ENCODE peak calls at places on chromosomes 5 and 9, in nine cellular contexts. One of them, this sample, is unnamed.

GRCh38 chr5:77449277-77449676 is 42.8 kb downstream of the WDR41 start:
- DNase-seq in heart left ventricle: no peak
- DNase-seq in lower leg skin: no peak
- DNase-seq in GM12865: no peak
- DNase-seq in osteocyte: no peak
- DNase-seq in prostate gland: peak; percentile 22
- DNase-seq in GM06990: no peak
- DNase-seq in PC-3: no peak
- DNase-seq in IMR-90: no peak
- DNase-seq in this sample: no peak

GRCh38 chr5:14008819-14009311 is 64.4 kb upstream of the DNAH5 start:
- DNase-seq in IMR-90: peak; percentile 85
- DNase-seq in PC-3: peak; percentile 96
- DNase-seq in prostate gland: peak; percentile 78
- DNase-seq in heart left ventricle: no peak
- DNase-seq in lower leg skin: no peak
- DNase-seq in GM12865: no peak
- DNase-seq in osteocyte: no peak
- DNase-seq in GM06990: no peak
- DNase-seq in this sample: no peak

GRCh38 chr5:96066386-96066719 is 104.7 kb upstream of the ELL2 start:
- DNase-seq in IMR-90: peak; percentile 58
- DNase-seq in prostate gland: no peak
- DNase-seq in GM12865: peak; percentile 13
- DNase-seq in lower leg skin: no peak
- DNase-seq in osteocyte: no peak
- DNase-seq in PC-3: no peak
- DNase-seq in heart left ventricle: no peak
- DNase-seq in GM06990: no peak
- DNase-seq in this sample: no peak

GRCh38 chr5:179284751-179285191 is 60.5 kb downstream of the ADAMTS2 start:
- DNase-seq in osteocyte: no peak
- DNase-seq in GM06990: no peak
- DNase-seq in IMR-90: peak; percentile 40
- DNase-seq in PC-3: no peak
- DNase-seq in prostate gland: no peak
- DNase-seq in GM12865: no peak
- DNase-seq in lower leg skin: no peak
- DNase-seq in heart left ventricle: no peak
- DNase-seq in this sample: no peak

GRCh38 chr9:1173211-1173610 is 123.1 kb downstream of the DMRT2 start:
- DNase-seq in GM06990: no peak
- DNase-seq in osteocyte: no peak
- DNase-seq in PC-3: peak; percentile 50
- DNase-seq in IMR-90: no peak
- DNase-seq in GM12865: no peak
- DNase-seq in prostate gland: no peak
- DNase-seq in lower leg skin: no peak
- DNase-seq in heart left ventricle: no peak
- DNase-seq in this sample: no peak

GRCh38 chr9:38144421-38144820 is 75.4 kb upstream of the SHB start:
- DNase-seq in IMR-90: peak; percentile 70
- DNase-seq in GM12865: no peak
- DNase-seq in lower leg skin: no peak
- DNase-seq in PC-3: peak; percentile 8
- DNase-seq in osteocyte: no peak
- DNase-seq in heart left ventricle: no peak
- DNase-seq in prostate gland: no peak
- DNase-seq in GM06990: no peak
- DNase-seq in this sample: no peak

GRCh38 chr5:169142264-169142970 is 158.5 kb downstream of the SLIT3 start:
- DNase-seq in osteocyte: no peak
- DNase-seq in IMR-90: no peak
- DNase-seq in GM12865: no peak
- DNase-seq in lower leg skin: peak; percentile 53
- DNase-seq in PC-3: no peak
- DNase-seq in heart left ventricle: peak; percentile 31
- DNase-seq in GM06990: no peak
- DNase-seq in prostate gland: peak; percentile 93
- DNase-seq in this sample: no peak

GRCh38 chr5:127031147-127031862 is 947 bp upstream of the MARCHF3 start:
- DNase-seq in heart left ventricle: peak; percentile 17
- DNase-seq in lower leg skin: no peak
- DNase-seq in osteocyte: no peak
- DNase-seq in PC-3: no peak
- DNase-seq in IMR-90: no peak
- DNase-seq in GM06990: no peak
- DNase-seq in prostate gland: no peak
- DNase-seq in GM12865: peak; percentile 57
- DNase-seq in this sample: peak; percentile 45

GRCh38 chr5:138459311-138459710 is 6.0 kb upstream of the EGR1 start:
- DNase-seq in IMR-90: no peak
- DNase-seq in prostate gland: no peak
- DNase-seq in PC-3: no peak
- DNase-seq in GM12865: peak; percentile 66
- DNase-seq in GM06990: peak; percentile 54
- DNase-seq in osteocyte: no peak
- DNase-seq in heart left ventricle: peak; percentile 75
- DNase-seq in lower leg skin: no peak
- DNase-seq in this sample: peak; percentile 79

GRCh38 chr9:120435066-120435465 is 144.9 kb downstream of the CDK5RAP2 start:
- DNase-seq in IMR-90: peak; percentile 91
- DNase-seq in heart left ventricle: no peak
- DNase-seq in GM06990: no peak
- DNase-seq in prostate gland: no peak
- DNase-seq in PC-3: no peak
- DNase-seq in lower leg skin: no peak
- DNase-seq in osteocyte: no peak
- DNase-seq in GM12865: no peak
- DNase-seq in this sample: no peak

GRCh38 chr9:5510360-5510931 is at the start of gene PDCD1LG2:
- DNase-seq in IMR-90: peak; percentile 84
- DNase-seq in GM12865: peak; percentile 78
- DNase-seq in lower leg skin: no peak
- DNase-seq in PC-3: peak; percentile 69
- DNase-seq in GM06990: peak; percentile 41
- DNase-seq in osteocyte: no peak
- DNase-seq in prostate gland: no peak
- DNase-seq in heart left ventricle: no peak
- DNase-seq in this sample: peak; percentile 39

GRCh38 chr5:107147584-107147983 is 523.2 kb downstream of the EFNA5 start:
- DNase-seq in osteocyte: no peak
- DNase-seq in PC-3: no peak
- DNase-seq in IMR-90: no peak
- DNase-seq in lower leg skin: no peak
- DNase-seq in heart left ventricle: no peak
- DNase-seq in GM06990: no peak
- DNase-seq in prostate gland: no peak
- DNase-seq in GM12865: peak; percentile 26
- DNase-seq in this sample: no peak

GRCh38 chr5:143001764-143002351 is 231.7 kb downstream of the ARHGAP26 start:
- DNase-seq in GM06990: no peak
- DNase-seq in osteocyte: no peak
- DNase-seq in GM12865: peak; percentile 50
- DNase-seq in prostate gland: no peak
- DNase-seq in PC-3: peak; percentile 16
- DNase-seq in IMR-90: peak; percentile 84
- DNase-seq in heart left ventricle: no peak
- DNase-seq in lower leg skin: no peak
- DNase-seq in this sample: no peak

GRCh38 chr9:91764661-91765060 is 185.4 kb downstream of the ROR2 start:
- DNase-seq in GM06990: no peak
- DNase-seq in osteocyte: no peak
- DNase-seq in GM12865: no peak
- DNase-seq in prostate gland: no peak
- DNase-seq in PC-3: no peak
- DNase-seq in heart left ventricle: no peak
- DNase-seq in IMR-90: no peak
- DNase-seq in lower leg skin: no peak
- DNase-seq in this sample: no peak

GRCh38 chr9:132157347-132158116 is 4.3 kb upstream of the NTNG2 start:
- DNase-seq in heart left ventricle: no peak
- DNase-seq in lower leg skin: no peak
- DNase-seq in osteocyte: no peak
- DNase-seq in IMR-90: no peak
- DNase-seq in GM12865: no peak
- DNase-seq in prostate gland: no peak
- DNase-seq in PC-3: no peak
- DNase-seq in GM06990: no peak
- DNase-seq in this sample: no peak

GRCh38 chr9:107932036-107932435 is 442.5 kb upstream of the KLF4 start:
- DNase-seq in PC-3: no peak
- DNase-seq in IMR-90: peak; percentile 72
- DNase-seq in GM12865: no peak
- DNase-seq in prostate gland: no peak
- DNase-seq in heart left ventricle: no peak
- DNase-seq in osteocyte: no peak
- DNase-seq in lower leg skin: no peak
- DNase-seq in GM06990: no peak
- DNase-seq in this sample: no peak

GRCh38 chr5:93331864-93332263 is 249.2 kb downstream of the NR2F1-AS1 start:
- DNase-seq in prostate gland: no peak
- DNase-seq in GM06990: no peak
- DNase-seq in osteocyte: no peak
- DNase-seq in IMR-90: no peak
- DNase-seq in PC-3: no peak
- DNase-seq in heart left ventricle: no peak
- DNase-seq in GM12865: no peak
- DNase-seq in lower leg skin: no peak
- DNase-seq in this sample: no peak

GRCh38 chr9:114694146-114694545 is 12.2 kb upstream of the TEX48 start:
- DNase-seq in GM12865: no peak
- DNase-seq in lower leg skin: no peak
- DNase-seq in IMR-90: peak; percentile 23
- DNase-seq in osteocyte: no peak
- DNase-seq in heart left ventricle: no peak
- DNase-seq in GM06990: no peak
- DNase-seq in PC-3: peak; percentile 70
- DNase-seq in prostate gland: no peak
- DNase-seq in this sample: no peak

DNA sequence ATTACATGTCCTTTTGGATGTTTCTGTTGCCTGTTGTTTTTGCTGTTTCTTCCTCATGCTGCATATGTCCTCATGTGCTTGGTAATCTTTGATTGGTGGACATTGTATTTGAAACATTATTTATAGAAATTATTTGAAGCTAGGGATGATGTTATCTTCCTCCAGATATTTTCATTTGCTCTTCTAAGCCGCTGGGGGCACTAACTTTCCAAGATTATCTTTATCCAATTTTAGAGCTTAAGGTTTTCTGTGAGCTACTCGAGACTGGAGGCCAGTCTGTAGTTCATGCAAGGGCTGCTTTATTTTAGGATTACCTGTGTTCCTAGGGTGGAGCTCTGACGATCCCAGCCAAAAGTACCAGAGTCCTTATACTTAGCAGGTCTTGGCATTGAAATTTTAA is 40.9 kb downstream of the STX17 start:
- DNase-seq in IMR-90: no peak
- DNase-seq in prostate gland: no peak
- DNase-seq in lower leg skin: no peak
- DNase-seq in GM12865: no peak
- DNase-seq in PC-3: no peak
- DNase-seq in osteocyte: no peak
- DNase-seq in heart left ventricle: no peak
- DNase-seq in GM06990: no peak
- DNase-seq in this sample: no peak
- TF ChIP-seq CTCF in IMR-90: no peak
- TF ChIP-seq CTCF in prostate gland: no peak
- TF ChIP-seq CTCF in lower leg skin: no peak
- TF ChIP-seq CTCF in GM12865: no peak
- TF ChIP-seq CTCF in PC-3: no peak
- TF ChIP-seq CTCF in osteocyte: peak; percentile 17
- TF ChIP-seq CTCF in heart left ventricle: no peak
- TF ChIP-seq CTCF in GM06990: no peak
- TF ChIP-seq CTCF in this sample: no peak

GRCh38 chr5:128838631-128839030 is 126.7 kb upstream of the SLC27A6 start:
- DNase-seq in GM12865: no peak
- DNase-seq in osteocyte: no peak
- DNase-seq in lower leg skin: no peak
- DNase-seq in heart left ventricle: no peak
- DNase-seq in IMR-90: no peak
- DNase-seq in GM06990: no peak
- DNase-seq in prostate gland: no peak
- DNase-seq in PC-3: no peak
- DNase-seq in this sample: no peak

GRCh38 chr5:128850049-128850448 is 115.2 kb upstream of the SLC27A6 start:
- DNase-seq in PC-3: no peak
- DNase-seq in lower leg skin: no peak
- DNase-seq in prostate gland: no peak
- DNase-seq in GM12865: no peak
- DNase-seq in heart left ventricle: no peak
- DNase-seq in IMR-90: no peak
- DNase-seq in GM06990: no peak
- DNase-seq in osteocyte: no peak
- DNase-seq in this sample: no peak

GRCh38 chr5:128842241-128842640 is 123.0 kb upstream of the SLC27A6 start:
- DNase-seq in GM06990: no peak
- DNase-seq in heart left ventricle: no peak
- DNase-seq in prostate gland: no peak
- DNase-seq in lower leg skin: no peak
- DNase-seq in PC-3: no peak
- DNase-seq in IMR-90: no peak
- DNase-seq in osteocyte: no peak
- DNase-seq in GM12865: no peak
- DNase-seq in this sample: no peak

GRCh38 chr5:128844354-128844923 is 120.8 kb upstream of the SLC27A6 start:
- DNase-seq in PC-3: peak; percentile 63
- DNase-seq in GM06990: no peak
- DNase-seq in lower leg skin: no peak
- DNase-seq in osteocyte: no peak
- DNase-seq in GM12865: no peak
- DNase-seq in IMR-90: peak; percentile 28
- DNase-seq in prostate gland: no peak
- DNase-seq in heart left ventricle: no peak
- DNase-seq in this sample: no peak
- TF ChIP-seq CTCF in PC-3: peak; percentile 70
- TF ChIP-seq CTCF in GM06990: peak; percentile 5
- TF ChIP-seq CTCF in lower leg skin: no peak
- TF ChIP-seq CTCF in osteocyte: peak; percentile 61
- TF ChIP-seq CTCF in GM12865: no peak
- TF ChIP-seq CTCF in IMR-90: peak; percentile 51
- TF ChIP-seq CTCF in prostate gland: no peak
- TF ChIP-seq CTCF in heart left ventricle: peak; percentile 39
- TF ChIP-seq CTCF in this sample: no peak

GRCh38 chr5:120464627-120465280 is 654 bp downstream of the PRR16 start:
- DNase-seq in prostate gland: peak; percentile 31
- DNase-seq in lower leg skin: peak; percentile 43
- DNase-seq in osteocyte: peak; percentile 84
- DNase-seq in PC-3: peak; percentile 25
- DNase-seq in GM12865: no peak
- DNase-seq in IMR-90: peak; percentile 64
- DNase-seq in heart left ventricle: peak; percentile 56
- DNase-seq in GM06990: peak; percentile 18
- DNase-seq in this sample: peak; percentile 24
- TF ChIP-seq CTCF in prostate gland: no peak
- TF ChIP-seq CTCF in lower leg skin: no peak
- TF ChIP-seq CTCF in osteocyte: no peak
- TF ChIP-seq CTCF in PC-3: no peak
- TF ChIP-seq CTCF in GM12865: no peak
- TF ChIP-seq CTCF in IMR-90: no peak
- TF ChIP-seq CTCF in heart left ventricle: no peak
- TF ChIP-seq CTCF in GM06990: no peak
- TF ChIP-seq CTCF in this sample: no peak

GRCh38 chr9:15942806-15943424 is 390.1 kb downstream of the CCDC171 start:
- DNase-seq in IMR-90: no peak
- DNase-seq in PC-3: no peak
- DNase-seq in GM06990: no peak
- DNase-seq in osteocyte: no peak
- DNase-seq in prostate gland: no peak
- DNase-seq in heart left ventricle: no peak
- DNase-seq in GM12865: no peak
- DNase-seq in lower leg skin: no peak
- DNase-seq in this sample: no peak
- TF ChIP-seq CTCF in IMR-90: no peak
- TF ChIP-seq CTCF in PC-3: no peak
- TF ChIP-seq CTCF in GM06990: no peak
- TF ChIP-seq CTCF in osteocyte: no peak
- TF ChIP-seq CTCF in prostate gland: no peak
- TF ChIP-seq CTCF in heart left ventricle: no peak
- TF ChIP-seq CTCF in GM12865: no peak
- TF ChIP-seq CTCF in lower leg skin: no peak
- TF ChIP-seq CTCF in this sample: no peak